ENCODE peak calls at places on chromosomes 3 and 15, in six cellular contexts. One of them, this sample, is unnamed.
A peak's percentile ranks its signal among the peaks of the same experiment; 100 is the strongest.

GRCh38 chr3:176046717-176047116 is 1150.6 kb downstream of the TBL1XR1 start:
- DNase-seq in stomach: no peak
- DNase-seq in breast epithelium: no peak
- DNase-seq in endothelial cell of umbilical vein: no peak
- DNase-seq in prostate gland: no peak
- DNase-seq in HCT116: no peak
- DNase-seq in this sample: no peak

GRCh38 chr3:62329970-62330369 is 43.4 kb downstream of the FEZF2 start:
- DNase-seq in stomach: no peak
- DNase-seq in prostate gland: no peak
- DNase-seq in HCT116: no peak
- DNase-seq in endothelial cell of umbilical vein: no peak
- DNase-seq in breast epithelium: no peak
- DNase-seq in this sample: no peak

GRCh38 chr3:170346481-170347125 is 10.9 kb upstream of the SKIL start:
- DNase-seq in breast epithelium: no peak
- DNase-seq in endothelial cell of umbilical vein: no peak
- DNase-seq in prostate gland: no peak
- DNase-seq in stomach: no peak
- DNase-seq in HCT116: no peak
- DNase-seq in this sample: no peak

GRCh38 chr3:71693641-71694040 is 31.6 kb downstream of the EIF4E3 start:
- DNase-seq in breast epithelium: no peak
- DNase-seq in HCT116: no peak
- DNase-seq in endothelial cell of umbilical vein: no peak
- DNase-seq in prostate gland: peak; percentile 42
- DNase-seq in stomach: no peak
- DNase-seq in this sample: no peak

GRCh38 chr15:33226559-33227181 is 32.2 kb upstream of the FMN1 start:
- DNase-seq in prostate gland: peak; percentile 7
- DNase-seq in endothelial cell of umbilical vein: peak; percentile 58
- DNase-seq in HCT116: peak; percentile 70
- DNase-seq in breast epithelium: no peak
- DNase-seq in stomach: peak; percentile 66
- DNase-seq in this sample: no peak

GRCh38 chr3:171944109-171945016 is 95.0 kb upstream of the FNDC3B start:
- DNase-seq in breast epithelium: no peak
- DNase-seq in prostate gland: no peak
- DNase-seq in HCT116: no peak
- DNase-seq in endothelial cell of umbilical vein: peak; percentile 91
- DNase-seq in stomach: no peak
- DNase-seq in this sample: no peak

GRCh38 chr3:98021821-98022220 is 13.3 kb downstream of the GABRR3 start:
- DNase-seq in breast epithelium: no peak
- DNase-seq in stomach: no peak
- DNase-seq in prostate gland: no peak
- DNase-seq in endothelial cell of umbilical vein: no peak
- DNase-seq in HCT116: no peak
- DNase-seq in this sample: no peak

GRCh38 chr3:43455233-43455632 is 166.6 kb downstream of the ANO10 start:
- DNase-seq in prostate gland: no peak
- DNase-seq in breast epithelium: no peak
- DNase-seq in HCT116: peak; percentile 82
- DNase-seq in endothelial cell of umbilical vein: peak; percentile 35
- DNase-seq in stomach: no peak
- DNase-seq in this sample: no peak

GRCh38 chr3:36525115-36525711 is 144.9 kb downstream of the STAC start:
- DNase-seq in stomach: no peak
- DNase-seq in HCT116: no peak
- DNase-seq in breast epithelium: no peak
- DNase-seq in endothelial cell of umbilical vein: no peak
- DNase-seq in prostate gland: no peak
- DNase-seq in this sample: no peak

GRCh38 chr15:87827126-87827525 is 429.4 kb downstream of the NTRK3 start:
- DNase-seq in stomach: no peak
- DNase-seq in prostate gland: no peak
- DNase-seq in HCT116: no peak
- DNase-seq in breast epithelium: no peak
- DNase-seq in endothelial cell of umbilical vein: no peak
- DNase-seq in this sample: no peak

GRCh38 chr15:44719293-44719999 is 8.1 kb downstream of the B2M start:
- DNase-seq in breast epithelium: no peak
- DNase-seq in endothelial cell of umbilical vein: no peak
- DNase-seq in prostate gland: no peak
- DNase-seq in HCT116: no peak
- DNase-seq in stomach: no peak
- DNase-seq in this sample: no peak

GRCh38 chr3:160869825-160870224 is 113.8 kb downstream of the PPM1L start:
- DNase-seq in endothelial cell of umbilical vein: no peak
- DNase-seq in stomach: no peak
- DNase-seq in prostate gland: peak; percentile 56
- DNase-seq in breast epithelium: peak; percentile 68
- DNase-seq in HCT116: no peak
- DNase-seq in this sample: no peak

GRCh38 chr3:131619821-131620220 is 117.0 kb upstream of the MRPL3 start:
- DNase-seq in endothelial cell of umbilical vein: no peak
- DNase-seq in HCT116: no peak
- DNase-seq in prostate gland: no peak
- DNase-seq in breast epithelium: no peak
- DNase-seq in stomach: no peak
- DNase-seq in this sample: no peak

GRCh38 chr3:112086018-112086854 is at the start of gene C3orf52:
- DNase-seq in breast epithelium: peak; percentile 69
- DNase-seq in endothelial cell of umbilical vein: peak; percentile 83
- DNase-seq in stomach: peak; percentile 94
- DNase-seq in HCT116: peak; percentile 67
- DNase-seq in prostate gland: peak; percentile 85
- DNase-seq in this sample: peak; percentile 89

GRCh38 chr3:109098245-109098644 is 19.7 kb downstream of the MORC1 start:
- DNase-seq in stomach: no peak
- DNase-seq in endothelial cell of umbilical vein: no peak
- DNase-seq in prostate gland: peak; percentile 7
- DNase-seq in HCT116: peak; percentile 50
- DNase-seq in breast epithelium: no peak
- DNase-seq in this sample: no peak

GRCh38 chr3:194485471-194485875 is 1.3 kb downstream of the ATP13A3 start:
- DNase-seq in endothelial cell of umbilical vein: peak; percentile 35
- DNase-seq in HCT116: no peak
- DNase-seq in prostate gland: no peak
- DNase-seq in breast epithelium: no peak
- DNase-seq in stomach: no peak
- DNase-seq in this sample: no peak

GRCh38 chr3:71520186-71521020 is 63.1 kb downstream of the FOXP1 start:
- DNase-seq in stomach: no peak
- DNase-seq in breast epithelium: no peak
- DNase-seq in prostate gland: no peak
- DNase-seq in endothelial cell of umbilical vein: no peak
- DNase-seq in HCT116: no peak
- DNase-seq in this sample: no peak

GRCh38 chr3:109902549-109902948 is 565.2 kb upstream of the DPPA4 start:
- DNase-seq in prostate gland: no peak
- DNase-seq in endothelial cell of umbilical vein: no peak
- DNase-seq in stomach: no peak
- DNase-seq in breast epithelium: no peak
- DNase-seq in HCT116: no peak
- DNase-seq in this sample: no peak

GRCh38 chr15:64163662-64164362 is 990 bp upstream of the PPIB start:
- DNase-seq in breast epithelium: no peak
- DNase-seq in endothelial cell of umbilical vein: no peak
- DNase-seq in HCT116: no peak
- DNase-seq in prostate gland: no peak
- DNase-seq in stomach: peak; percentile 43
- DNase-seq in this sample: no peak

GRCh38 chr3:44795197-44795596 is 33.6 kb downstream of the KIF15 start:
- DNase-seq in HCT116: no peak
- DNase-seq in breast epithelium: no peak
- DNase-seq in prostate gland: no peak
- DNase-seq in stomach: no peak
- DNase-seq in endothelial cell of umbilical vein: no peak
- DNase-seq in this sample: no peak

GRCh38 chr3:127422663-127423375 is 135.0 kb upstream of the PRR20G start:
- DNase-seq in HCT116: no peak
- DNase-seq in stomach: no peak
- DNase-seq in endothelial cell of umbilical vein: no peak
- DNase-seq in breast epithelium: no peak
- DNase-seq in prostate gland: no peak
- DNase-seq in this sample: peak; percentile 54

GRCh38 chr15:33547876-33548275 is 237.1 kb downstream of the RYR3 start:
- DNase-seq in stomach: no peak
- DNase-seq in endothelial cell of umbilical vein: peak; percentile 55
- DNase-seq in HCT116: no peak
- DNase-seq in prostate gland: no peak
- DNase-seq in breast epithelium: no peak
- DNase-seq in this sample: no peak

GRCh38 chr3:81352867-81353266 is 408.6 kb downstream of the GBE1 start:
- DNase-seq in stomach: no peak
- DNase-seq in breast epithelium: no peak
- DNase-seq in endothelial cell of umbilical vein: peak; percentile 85
- DNase-seq in prostate gland: no peak
- DNase-seq in HCT116: peak; percentile 13
- DNase-seq in this sample: no peak

GRCh38 chr3:24494616-24495333 is at the start of gene THRB:
- DNase-seq in stomach: peak; percentile 74
- DNase-seq in prostate gland: peak; percentile 69
- DNase-seq in endothelial cell of umbilical vein: peak; percentile 48
- DNase-seq in HCT116: peak; percentile 27
- DNase-seq in breast epithelium: peak; percentile 60
- DNase-seq in this sample: peak; percentile 89
- TF ChIP-seq CTCF in stomach: peak; percentile 35
- TF ChIP-seq CTCF in prostate gland: no peak
- TF ChIP-seq CTCF in endothelial cell of umbilical vein: no peak
- TF ChIP-seq CTCF in HCT116: peak; percentile 26
- TF ChIP-seq CTCF in breast epithelium: no peak
- TF ChIP-seq CTCF in this sample: no peak

GRCh38 chr15:58111718-58112104 is 26.5 kb upstream of the AQP9 start:
- DNase-seq in endothelial cell of umbilical vein: no peak
- DNase-seq in stomach: no peak
- DNase-seq in HCT116: no peak
- DNase-seq in breast epithelium: no peak
- DNase-seq in prostate gland: no peak
- DNase-seq in this sample: no peak
- TF ChIP-seq POLR2A in endothelial cell of umbilical vein: no peak
- TF ChIP-seq POLR2A in stomach: no peak
- TF ChIP-seq POLR2A in HCT116: no peak
- TF ChIP-seq POLR2A in breast epithelium: no peak
- TF ChIP-seq POLR2A in prostate gland: no peak
- TF ChIP-seq POLR2A in this sample: no peak

GRCh38 chr3:32423956-32424558 is 32.4 kb downstream of the CMTM7 start:
- DNase-seq in breast epithelium: no peak
- DNase-seq in prostate gland: no peak
- DNase-seq in HCT116: no peak
- DNase-seq in endothelial cell of umbilical vein: no peak
- DNase-seq in stomach: no peak
- DNase-seq in this sample: peak; percentile 82

GRCh38 chr3:32422943-32423342 is 31.3 kb downstream of the CMTM7 start:
- DNase-seq in stomach: no peak
- DNase-seq in prostate gland: no peak
- DNase-seq in HCT116: no peak
- DNase-seq in endothelial cell of umbilical vein: no peak
- DNase-seq in breast epithelium: no peak
- DNase-seq in this sample: peak; percentile 75

GRCh38 chr3:32423534-32423933 is 31.9 kb downstream of the CMTM7 start:
- DNase-seq in breast epithelium: no peak
- DNase-seq in endothelial cell of umbilical vein: no peak
- DNase-seq in HCT116: no peak
- DNase-seq in stomach: no peak
- DNase-seq in prostate gland: no peak
- DNase-seq in this sample: no peak

GRCh38 chr3:32421185-32421584 is 29.5 kb downstream of the CMTM7 start:
- DNase-seq in HCT116: peak; percentile 7
- DNase-seq in stomach: no peak
- DNase-seq in prostate gland: no peak
- DNase-seq in breast epithelium: no peak
- DNase-seq in endothelial cell of umbilical vein: peak; percentile 19
- DNase-seq in this sample: no peak

DNA sequence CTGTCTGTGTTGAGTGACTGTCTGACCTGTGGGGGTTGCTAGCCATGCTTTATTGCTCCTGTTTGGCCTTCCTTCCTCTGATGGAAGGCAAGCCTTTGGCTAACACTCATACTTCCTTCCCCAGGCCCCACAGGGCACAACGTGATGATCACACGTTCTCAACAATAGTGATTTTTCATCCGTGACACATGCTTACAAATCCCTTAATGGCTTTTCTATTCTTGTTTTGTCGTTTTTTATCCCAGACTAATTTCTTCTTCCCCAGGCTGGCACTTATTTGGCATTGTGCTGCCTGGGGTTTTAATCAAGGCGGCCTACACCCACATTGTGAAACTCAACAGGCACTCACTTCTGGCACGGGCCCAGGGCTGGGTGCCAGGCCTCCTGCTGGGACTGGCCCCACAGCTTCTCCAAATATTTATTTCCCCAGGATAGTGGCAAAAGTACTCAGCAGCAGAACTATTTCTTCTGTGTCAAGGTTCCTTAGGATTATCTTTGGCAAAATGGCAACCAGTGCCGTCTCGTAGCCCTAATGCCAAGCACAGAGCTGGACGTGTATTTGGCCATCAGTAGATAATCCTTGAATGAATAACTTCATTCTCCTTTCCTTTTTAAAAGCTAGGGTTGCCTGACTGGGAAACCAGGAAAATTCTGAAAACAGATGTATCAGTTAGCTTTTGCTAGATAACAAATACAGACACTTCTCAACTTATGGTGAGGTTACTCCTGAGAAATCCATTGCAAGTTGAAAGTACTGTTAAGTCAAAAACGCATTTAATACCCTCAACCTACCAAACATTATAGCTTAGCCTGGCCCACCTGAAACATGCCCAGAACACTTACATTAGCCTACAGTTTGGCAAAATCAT is 30.6 kb downstream of the CMTM7 start:
- DNase-seq in endothelial cell of umbilical vein: peak; percentile 97
- DNase-seq in prostate gland: peak; percentile 96
- DNase-seq in HCT116: peak; percentile 81
- DNase-seq in stomach: peak; percentile 97
- DNase-seq in breast epithelium: peak; percentile 98
- DNase-seq in this sample: peak; percentile 86
- TF ChIP-seq POLR2AphosphoS5 in endothelial cell of umbilical vein: peak; percentile 97
- TF ChIP-seq POLR2AphosphoS5 in prostate gland: peak; percentile 93
- TF ChIP-seq POLR2AphosphoS5 in HCT116: peak; percentile 76
- TF ChIP-seq POLR2AphosphoS5 in stomach: peak; percentile 79
- TF ChIP-seq POLR2AphosphoS5 in breast epithelium: peak; percentile 90
- TF ChIP-seq POLR2AphosphoS5 in this sample: peak; percentile 21

GRCh38 chr3:107268461-107268860 is 108.8 kb upstream of the CCDC54 start:
- DNase-seq in endothelial cell of umbilical vein: no peak
- DNase-seq in prostate gland: no peak
- DNase-seq in breast epithelium: no peak
- DNase-seq in stomach: no peak
- DNase-seq in HCT116: no peak
- DNase-seq in this sample: no peak

GRCh38 chr3:107272885-107273284 is 104.4 kb upstream of the CCDC54 start:
- DNase-seq in prostate gland: no peak
- DNase-seq in endothelial cell of umbilical vein: no peak
- DNase-seq in HCT116: no peak
- DNase-seq in breast epithelium: no peak
- DNase-seq in stomach: no peak
- DNase-seq in this sample: no peak

GRCh38 chr3:107269081-107269480 is 108.2 kb upstream of the CCDC54 start:
- DNase-seq in prostate gland: no peak
- DNase-seq in HCT116: no peak
- DNase-seq in stomach: no peak
- DNase-seq in endothelial cell of umbilical vein: no peak
- DNase-seq in breast epithelium: no peak
- DNase-seq in this sample: no peak

GRCh38 chr3:107272471-107272870 is 104.8 kb upstream of the CCDC54 start:
- DNase-seq in prostate gland: no peak
- DNase-seq in breast epithelium: no peak
- DNase-seq in stomach: no peak
- DNase-seq in endothelial cell of umbilical vein: no peak
- DNase-seq in HCT116: no peak
- DNase-seq in this sample: no peak

GRCh38 chr3:107271787-107272387 is 105.4 kb upstream of the CCDC54 start:
- DNase-seq in HCT116: peak; percentile 19
- DNase-seq in endothelial cell of umbilical vein: peak; percentile 36
- DNase-seq in prostate gland: no peak
- DNase-seq in breast epithelium: no peak
- DNase-seq in stomach: no peak
- DNase-seq in this sample: no peak
- TF ChIP-seq CTCF in HCT116: peak; percentile 58
- TF ChIP-seq CTCF in endothelial cell of umbilical vein: peak; percentile 30
- TF ChIP-seq CTCF in prostate gland: peak; percentile 65
- TF ChIP-seq CTCF in breast epithelium: peak; percentile 66
- TF ChIP-seq CTCF in stomach: peak; percentile 55
- TF ChIP-seq CTCF in this sample: peak; percentile 62

This sample was measured in spleen.